ENCODE peak calls at places on chromosomes 3 and 15, in eight cellular contexts. E, L, I, V, N, X, D and T are unnamed samples.

GRCh38 chr3:50156991-50157493 is 1.9 kb downstream of the SEMA3F start:
- DNase-seq in V (no peak), N (no peak), L (no peak), I (no peak), D (no peak), E (no peak), X (no peak), T (no peak)

GRCh38 chr15:30062881-30063280 is 19.9 kb upstream of the GOLGA8J start:
- DNase-seq in E (no peak), V (no peak), N (no peak), L (no peak), X (no peak), D (no peak), I (no peak), T (no peak)

GRCh38 chr3:48826451-48826850 is 21.2 kb downstream of the PRKAR2A start:
- DNase-seq in V (no peak), I (no peak), E (no peak), X (no peak), D (no peak), N (no peak), L (no peak), T (no peak)

GRCh38 chr15:62103431-62103830 is 36.7 kb downstream of the C2CD4A start:
- DNase-seq in I (no peak), L (no peak), E (no peak), N (no peak), X (no peak), D (no peak), V (no peak), T (no peak)

GRCh38 chr3:50392101-50392715 is 32.9 kb upstream of the TMEM115 start:
- DNase-seq in X (peak; percentile 45), L (no peak), I (no peak), N (no peak), V (no peak), E (no peak), D (no peak), T (no peak)

GRCh38 chr3:107598926-107599754 is 76.4 kb downstream of the BBX start:
- DNase-seq in D (peak; percentile 13), N (peak; percentile 68), I (no peak), V (peak; percentile 55), L (peak; percentile 36), X (peak; percentile 44), E (peak; percentile 64), T (no peak)

GRCh38 chr3:170418422-170419300 is at the start of gene CLDN11:
- DNase-seq in E (peak; percentile 74), L (no peak), N (no peak), D (no peak), V (no peak), I (peak; percentile 41), X (peak; percentile 40), T (peak; percentile 76)

GRCh38 chr3:40309925-40310635 is 573 bp downstream of the EIF1B start:
- DNase-seq in E (no peak), L (no peak), D (peak; percentile 36), V (no peak), N (peak; percentile 32), X (peak; percentile 55), I (no peak), T (peak; percentile 71)

GRCh38 chr3:55468251-55468650 is 18.9 kb downstream of the WNT5A start:
- DNase-seq in L (no peak), E (no peak), V (no peak), I (no peak), N (no peak), X (no peak), D (no peak), T (no peak)

GRCh38 chr3:187773233-187773962 is 28.1 kb upstream of the BCL6 start:
- DNase-seq in D (no peak), N (peak; percentile 85), I (no peak), E (no peak), V (no peak), L (no peak), X (no peak), T (no peak)

GRCh38 chr3:34881026-34881425 is 758.3 kb upstream of the ARPP21 start:
- DNase-seq in X (no peak), I (no peak), L (no peak), D (no peak), E (no peak), N (no peak), V (no peak), T (no peak)

GRCh38 chr3:28556195-28556594 is 207.6 kb upstream of the AZI2 start:
- DNase-seq in L (no peak), V (no peak), D (no peak), I (no peak), X (no peak), N (no peak), E (no peak), T (no peak)

GRCh38 chr3:58899159-58899952 is 150.5 kb downstream of the CFAP20DC start:
- DNase-seq in E (peak; percentile 60), N (no peak), X (peak; percentile 58), D (no peak), I (no peak), V (peak; percentile 54), L (no peak), T (no peak)

GRCh38 chr3:10234526-10235230 is 13.6 kb upstream of the TATDN2 start:
- DNase-seq in D (no peak), E (no peak), I (no peak), X (no peak), N (no peak), V (no peak), L (no peak), T (no peak)

GRCh38 chr15:69380100-69380725 is 33.9 kb upstream of the KIF23 start:
- DNase-seq in L (no peak), I (no peak), E (no peak), V (no peak), D (no peak), N (no peak), X (no peak), T (peak; percentile 25)

GRCh38 chr15:77738038-77738370 is 105.3 kb upstream of the LINGO1 start:
- DNase-seq in X (no peak), D (no peak), V (no peak), E (no peak), I (no peak), L (no peak), N (no peak), T (no peak)

GRCh38 chr3:147397911-147398809 is 8.2 kb downstream of the ZIC4 start:
- DNase-seq in L (no peak), D (no peak), I (no peak), X (no peak), N (no peak), E (peak; percentile 51), V (no peak), T (no peak)

GRCh38 chr3:11930084-11930483 is 74.1 kb upstream of the SYN2 start:
- DNase-seq in L (no peak), X (no peak), V (no peak), D (no peak), N (no peak), I (no peak), E (no peak), T (no peak)

GRCh38 chr3:61847784-61848462 is 286.6 kb downstream of the PTPRG start:
- DNase-seq in D (peak; percentile 10), X (peak; percentile 71), V (peak; percentile 71), I (peak; percentile 31), L (no peak), N (no peak), E (peak; percentile 87), T (no peak)
- H3K27ac ChIP-seq in D (no peak overlapping the region), X (peak overlapping the region; percentile 92), V (peak overlapping the region; percentile 76), I (peak overlapping the region; percentile 56), L (peak overlapping the region; percentile 26), N (no peak overlapping the region), E (peak overlapping the region; percentile 82), T (peak overlapping the region; percentile 77)

DNA sequence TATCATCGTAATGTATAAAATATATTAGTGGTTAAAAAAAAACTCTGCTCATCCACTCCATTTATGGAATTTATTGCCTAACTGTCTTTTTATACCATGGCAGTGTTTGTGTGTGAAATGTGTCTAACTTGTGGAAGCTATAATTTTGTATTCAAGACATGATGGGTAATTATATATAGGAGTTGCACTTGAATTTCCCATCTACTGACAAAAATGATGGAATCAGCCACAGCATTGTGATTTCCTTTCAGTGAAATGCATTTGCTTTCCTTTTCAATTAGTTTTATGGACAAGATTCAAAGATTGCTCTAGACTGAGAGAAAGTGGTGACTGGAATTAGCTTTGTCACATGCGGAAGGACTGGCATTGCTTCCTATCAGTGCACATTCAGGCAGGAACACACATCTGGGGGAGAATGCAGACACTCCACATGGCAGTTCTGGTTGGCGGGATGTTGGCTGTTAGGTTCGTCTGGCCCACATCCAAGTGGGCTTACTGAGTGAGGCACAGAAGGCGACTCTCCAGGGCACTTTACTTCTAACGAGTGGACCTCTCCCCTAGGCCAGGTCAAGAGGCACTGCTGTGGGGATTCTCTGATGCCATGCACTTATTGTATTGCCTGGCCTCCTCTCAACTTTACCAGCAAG is 399.3 kb upstream of the RGMA start:
- DNase-seq in D (no peak), I (no peak), E (no peak), V (no peak), L (no peak), N (no peak), X (no peak), T (no peak)
- H3K4me1 ChIP-seq in D (peaks cover 39% of the 10 kb centered on the region), I (no peaks in the 10 kb centered on the region), E (no peaks in the 10 kb centered on the region), V (no peaks in the 10 kb centered on the region), L (no peaks in the 10 kb centered on the region), N (no peaks in the 10 kb centered on the region), X (peaks cover 29% of the 10 kb centered on the region), T (peaks cover 2% of the 10 kb centered on the region)

GRCh38 chr15:40828447-40829036 is at the start of gene PPP1R14D:
- DNase-seq in L (no peak), N (no peak), V (no peak), X (no peak), D (no peak), E (peak; percentile 32), I (no peak), T (peak; percentile 29)

GRCh38 chr15:40831861-40832260 is 3.4 kb upstream of the PPP1R14D start:
- DNase-seq in N (no peak), L (no peak), V (no peak), I (no peak), X (no peak), D (no peak), E (peak; percentile 8), T (no peak)

GRCh38 chr15:40830884-40831283 is 2.4 kb upstream of the PPP1R14D start:
- DNase-seq in V (no peak), I (no peak), D (no peak), E (no peak), N (no peak), X (no peak), L (no peak), T (no peak)

GRCh38 chr15:40826123-40827075 is 2.1 kb downstream of the PPP1R14D start:
- DNase-seq in X (no peak), D (no peak), I (no peak), E (no peak), L (no peak), N (no peak), V (no peak), T (peak; percentile 16)

DNA sequence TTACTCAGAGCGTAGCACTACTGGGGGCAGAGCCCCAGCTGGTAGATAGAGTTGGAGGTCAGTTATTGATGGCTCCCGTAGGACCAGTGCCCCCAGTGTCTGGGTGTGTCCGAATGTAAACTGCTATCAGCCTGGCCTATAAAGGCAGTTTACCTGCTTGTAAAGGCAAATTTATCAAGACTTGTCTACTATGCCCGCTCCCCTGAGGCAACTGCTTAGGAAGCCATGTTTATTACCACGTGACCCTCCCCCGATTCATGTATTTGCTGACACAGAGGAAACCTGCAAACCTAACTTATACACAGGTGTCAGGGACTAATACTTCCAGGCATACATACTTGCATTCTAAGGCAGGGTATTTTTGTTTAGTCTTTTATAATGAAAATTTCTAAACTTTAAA is 647 bp upstream of the PPP1R14D start:
- DNase-seq in X (no peak), D (no peak), N (no peak), L (no peak), V (no peak), E (no peak), I (no peak), T (peak; percentile 42)
- H3K27ac ChIP-seq in X (no peak overlapping the region), D (no peak overlapping the region), N (no peak overlapping the region), L (no peak overlapping the region), V (no peak overlapping the region), E (no peak overlapping the region), I (no peak overlapping the region), T (no peak overlapping the region)

GRCh38 chr3:197444793-197445403 is 110.9 kb downstream of the BDH1 start:
- DNase-seq in X (no peak), I (no peak), E (no peak), D (no peak), L (no peak), N (no peak), V (no peak), T (no peak)
- H3K4me1 ChIP-seq in X (no peaks in the 10 kb centered on the region), I (no peaks in the 10 kb centered on the region), E (no peaks in the 10 kb centered on the region), D (no peaks in the 10 kb centered on the region), L (peaks cover 4% of the 10 kb centered on the region), N (no peaks in the 10 kb centered on the region), V (no peaks in the 10 kb centered on the region), T (no peaks in the 10 kb centered on the region)